ENCODE peak calls at places on chromosomes 16 and 17, in five cellular contexts. L is A549, P is IMR-90, H is K562, B is GM12878. G is an unnamed sample.

GRCh38 chr17:14303343-14304221 is 2.7 kb downstream of the HS3ST3B1 start:
- DNase-seq in H (no peak), L (no peak), B (no peak), P (no peak), G (no peak)

GRCh38 chr16:57606147-57606846 is 22.1 kb upstream of the ADGRG1 start:
- DNase-seq in H (no peak), P (no peak), B (no peak), L (no peak), G (no peak)

GRCh38 chr17:11908711-11909146 is 88.5 kb downstream of the ZNF18 start:
- DNase-seq in P (no peak), H (peak; percentile 83), L (no peak), B (no peak), G (peak; percentile 42)

GRCh38 chr17:30344283-30345088 is 10.6 kb upstream of the TMIGD1 start:
- DNase-seq in B (no peak), P (peak; percentile 59), L (no peak), H (peak; percentile 16), G (peak; percentile 25)

GRCh38 chr17:44894642-44895041 is 4.6 kb downstream of the EFTUD2 start:
- DNase-seq in B (no peak), P (no peak), H (no peak), L (no peak), G (no peak)

GRCh38 chr17:7328840-7329359 is at the start of gene NEURL4:
- DNase-seq in H (no peak), L (no peak), P (no peak), B (no peak), G (no peak)

GRCh38 chr17:78839762-78840529 is 668 bp downstream of the USP36 start:
- DNase-seq in L (peak; percentile 51), B (no peak), H (no peak), P (peak; percentile 76), G (peak; percentile 79)

GRCh38 chr17:60916043-60916442 is 238.4 kb downstream of the BCAS3 start:
- DNase-seq in P (no peak), H (no peak), B (no peak), L (no peak), G (no peak)

GRCh38 chr16:85582177-85582888 is 30.8 kb upstream of the GSE1 start:
- DNase-seq in P (no peak), B (no peak), H (no peak), L (no peak), G (no peak)

GRCh38 chr17:73956595-73957465 is 246.6 kb upstream of the RPL38 start:
- DNase-seq in L (peak; percentile 88), B (no peak), H (peak; percentile 66), P (no peak), G (peak; percentile 89)

GRCh38 chr16:83967838-83968482 is at the start of gene NECAB2:
- DNase-seq in B (no peak), L (peak; percentile 41), P (peak; percentile 8), H (peak; percentile 98), G (peak; percentile 94)

GRCh38 chr17:17079761-17080160 is 37.5 kb downstream of the MPRIP start:
- DNase-seq in P (no peak), H (no peak), L (no peak), B (no peak), G (no peak)

GRCh38 chr17:77306790-77307478 is 166.2 kb downstream of the SEC14L1 start:
- DNase-seq in B (no peak), H (peak; percentile 54), L (no peak), P (no peak), G (no peak)

GRCh38 chr17:65404761-65405160 is 156.7 kb downstream of the AXIN2 start:
- DNase-seq in B (no peak), P (no peak), L (no peak), H (no peak), G (no peak)

GRCh38 chr17:81494984-81495383 is 17.6 kb downstream of the ACTG1 start:
- DNase-seq in P (no peak), H (no peak), L (no peak), B (no peak), G (peak; percentile 86)

GRCh38 chr17:82371333-82372062 is at the start of gene UTS2R:
- DNase-seq in H (no peak), P (no peak), L (no peak), B (no peak), G (peak; percentile 79)

GRCh38 chr16:55502801-55503366 is 6.0 kb upstream of the LPCAT2 start:
- DNase-seq in P (peak; percentile 93), L (no peak), H (no peak), B (no peak), G (peak; percentile 78)

GRCh38 chr17:28189667-28190066 is 129.3 kb upstream of the TMEM97 start:
- DNase-seq in L (no peak), H (no peak), B (no peak), P (no peak), G (no peak)

GRCh38 chr17:75693500-75694481 is 26.7 kb downstream of the SAP30BP start:
- DNase-seq in H (no peak), P (peak; percentile 56), L (peak; percentile 65), B (no peak), G (peak; percentile 85)

GRCh38 chr16:89544713-89545043 is 15.8 kb upstream of the RPL13 start:
- DNase-seq in P (no peak), H (no peak), L (no peak), B (no peak), G (no peak)

GRCh38 chr16:85210423-85211169 is 98.3 kb upstream of the CIBAR2 start:
- DNase-seq in H (no peak), B (no peak), P (peak; percentile 92), L (no peak), G (no peak)

GRCh38 chr17:40596261-40596919 is 31.1 kb upstream of the CCR7 start:
- DNase-seq in P (peak; percentile 10), L (peak; percentile 86), H (peak; percentile 60), B (peak; percentile 59), G (peak; percentile 32)

GRCh38 chr17:16456770-16457316 is 35.1 kb downstream of the LRRC75A start:
- DNase-seq in L (no peak), P (no peak), B (no peak), H (no peak), G (peak; percentile 66)

GRCh38 chr16:58732545-58733247 is 1.4 kb downstream of the GOT2 start:
- DNase-seq in L (no peak), P (peak; percentile 42), B (no peak), H (no peak), G (no peak)

GRCh38 chr16:28974437-28975157 is at the start of gene SPNS1:
- DNase-seq in B (peak; percentile 74), H (peak; percentile 96), L (peak; percentile 97), P (peak; percentile 97), G (peak; percentile 99)

GRCh38 chr17:35089846-35090193 is 26.3 kb upstream of the RFFL start:
- DNase-seq in H (peak; percentile 39), P (peak; percentile 34), L (peak; percentile 61), B (no peak), G (no peak)

GRCh38 chr16:29675811-29676643 is 3.0 kb upstream of the QPRT start:
- DNase-seq in H (peak; percentile 58), B (no peak), P (peak; percentile 18), L (peak; percentile 37), G (peak; percentile 67)

GRCh38 chr16:66366433-66367299 is at the start of gene CDH5:
- DNase-seq in L (no peak), B (no peak), H (no peak), P (no peak), G (peak; percentile 47)

GRCh38 chr17:69539274-69539673 is 124.8 kb downstream of the MAP2K6 start:
- DNase-seq in H (no peak), P (no peak), B (no peak), L (no peak), G (no peak)

GRCh38 chr17:2085648-2085949 is 30.7 kb downstream of the HIC1 start:
- DNase-seq in B (no peak), L (no peak), P (peak; percentile 69), H (no peak), G (no peak)

GRCh38 chr17:21090889-21091618 is 35.7 kb upstream of the DHRS7B start:
- DNase-seq in L (no peak), H (no peak), B (no peak), P (peak; percentile 7), G (no peak)

GRCh38 chr16:48153689-48154265 is 2.0 kb downstream of the ABCC12 start:
- DNase-seq in H (no peak), B (no peak), L (no peak), P (no peak), G (no peak)

GRCh38 chr16:86075488-86075785 is 176.5 kb downstream of the IRF8 start:
- DNase-seq in B (no peak), H (no peak), P (peak; percentile 59), L (no peak), G (no peak)

GRCh38 chr17:68248886-68249872 is 1.3 kb downstream of the AMZ2 start:
- DNase-seq in P (no peak), H (no peak), B (no peak), L (no peak), G (no peak)

GRCh38 chr16:10121496-10121895 is 60.7 kb downstream of the GRIN2A start:
- DNase-seq in B (no peak), P (peak; percentile 5), H (no peak), L (no peak), G (no peak)

GRCh38 chr17:1228752-1229353 is 41.4 kb upstream of the BHLHA9 start:
- DNase-seq in B (no peak), H (no peak), L (no peak), P (no peak), G (peak; percentile 72)

GRCh38 chr17:17837966-17838962 is 1.5 kb upstream of the SREBF1 start:
- DNase-seq in B (no peak), L (peak; percentile 77), P (peak; percentile 24), H (no peak), G (no peak)

DNA sequence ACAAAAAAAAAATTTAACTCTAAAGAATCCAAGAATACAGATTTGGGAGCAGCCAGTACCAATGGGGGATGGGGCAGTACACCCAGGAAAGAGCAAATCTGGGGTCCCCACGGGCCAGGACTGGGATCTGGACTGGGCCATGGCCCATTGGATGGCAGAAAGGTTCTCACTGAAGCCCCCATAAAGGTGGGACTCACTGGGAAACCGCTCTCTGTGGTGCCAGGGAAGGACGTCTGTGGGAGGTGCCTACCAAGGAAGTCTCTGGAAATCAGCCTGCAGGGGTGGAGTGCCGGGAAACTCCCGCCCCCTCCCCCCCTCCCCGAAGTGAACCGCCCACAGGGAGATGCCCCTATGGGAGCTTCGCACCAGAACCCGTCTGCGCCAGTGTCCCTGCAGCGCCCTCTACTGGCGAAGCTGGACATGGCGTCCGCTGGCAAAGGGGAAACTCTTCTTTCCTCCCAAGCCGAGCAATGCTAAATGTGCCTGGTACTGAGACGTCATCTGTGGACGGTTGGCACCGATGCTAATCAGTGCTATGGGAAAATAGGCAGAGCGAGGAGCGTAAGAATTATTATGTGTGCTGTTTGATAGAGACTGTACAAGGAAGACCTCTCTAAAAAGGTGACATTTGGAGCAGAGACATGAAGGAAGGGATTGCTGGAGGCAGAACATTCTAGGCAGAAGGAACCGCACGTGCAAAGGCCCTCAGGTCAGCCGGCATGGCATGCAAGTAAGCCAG is 671.1 kb downstream of the WWOX start:
- DNase-seq in H (peak; percentile 96), L (peak; percentile 19), B (no peak), P (no peak), G (peak; percentile 81)
- TF ChIP-seq RCOR1 in H (no peak), L (no peak), B (no peak), P (no peak), G (no peak)

GRCh38 chr16:17386229-17386628 is 84.5 kb downstream of the XYLT1 start:
- DNase-seq in H (no peak), P (no peak), L (no peak), B (no peak), G (no peak)
- TF ChIP-seq RCOR1 in H (no peak), P (no peak), L (no peak), B (no peak), G (no peak)

GRCh38 chr17:9225305-9226101 is 204.2 kb downstream of the NTN1 start:
- DNase-seq in P (no peak), L (no peak), H (no peak), B (no peak), G (peak; percentile 47)
- TF ChIP-seq RCOR1 in P (no peak), L (no peak), H (no peak), B (no peak), G (no peak)

GRCh38 chr17:31533546-31534155 is 142.2 kb downstream of the RAB11FIP4 start:
- DNase-seq in L (peak; percentile 79), B (no peak), H (peak; percentile 76), P (peak; percentile 88), G (peak; percentile 81)
- TF ChIP-seq RCOR1 in L (no peak), B (no peak), H (no peak), P (peak; percentile 34), G (peak; percentile 6)

G was measured in SK-N-SH.